ENCODE peak calls at places on chromosome 3, in six cellular contexts. One of them, this sample, is unnamed.

GRCh38 chr3:1971780-1972179 is 126.9 kb upstream of the CNTN4 start:
- DNase-seq in ACHN: no peak
- DNase-seq in AG08396: no peak
- DNase-seq in psoas muscle: no peak
- DNase-seq in neural crest cell: no peak
- DNase-seq in posterior cingulate gyrus: no peak
- DNase-seq in this sample: peak; percentile 5

GRCh38 chr3:37726445-37727000 is 135.2 kb upstream of the CTDSPL start:
- DNase-seq in ACHN: no peak
- DNase-seq in AG08396: no peak
- DNase-seq in psoas muscle: peak; percentile 34
- DNase-seq in neural crest cell: no peak
- DNase-seq in posterior cingulate gyrus: no peak
- DNase-seq in this sample: no peak

GRCh38 chr3:142106536-142106935 is 42.8 kb downstream of the TFDP2 start:
- DNase-seq in ACHN: no peak
- DNase-seq in AG08396: no peak
- DNase-seq in psoas muscle: no peak
- DNase-seq in neural crest cell: no peak
- DNase-seq in posterior cingulate gyrus: no peak
- DNase-seq in this sample: no peak

GRCh38 chr3:51355891-51356578 is 29.1 kb upstream of the MANF start:
- DNase-seq in ACHN: no peak
- DNase-seq in AG08396: no peak
- DNase-seq in psoas muscle: no peak
- DNase-seq in neural crest cell: no peak
- DNase-seq in posterior cingulate gyrus: no peak
- DNase-seq in this sample: no peak

GRCh38 chr3:100024520-100025303 is 89.6 kb downstream of the FILIP1L start:
- DNase-seq in ACHN: no peak
- DNase-seq in AG08396: no peak
- DNase-seq in psoas muscle: no peak
- DNase-seq in neural crest cell: no peak
- DNase-seq in posterior cingulate gyrus: no peak
- DNase-seq in this sample: no peak

GRCh38 chr3:64759811-64760210 is 72.0 kb upstream of the ADAMTS9 start:
- DNase-seq in ACHN: no peak
- DNase-seq in AG08396: no peak
- DNase-seq in psoas muscle: no peak
- DNase-seq in neural crest cell: no peak
- DNase-seq in posterior cingulate gyrus: no peak
- DNase-seq in this sample: no peak

GRCh38 chr3:184040010-184040409 is 8.5 kb downstream of the HTR3D start:
- DNase-seq in ACHN: peak; percentile 41
- DNase-seq in AG08396: peak; percentile 49
- DNase-seq in psoas muscle: no peak
- DNase-seq in neural crest cell: no peak
- DNase-seq in posterior cingulate gyrus: no peak
- DNase-seq in this sample: peak; percentile 69

GRCh38 chr3:42095540-42095939 is 4.4 kb downstream of the TRAK1 start:
- DNase-seq in ACHN: no peak
- DNase-seq in AG08396: no peak
- DNase-seq in psoas muscle: no peak
- DNase-seq in neural crest cell: no peak
- DNase-seq in posterior cingulate gyrus: no peak
- DNase-seq in this sample: no peak

GRCh38 chr3:134601539-134602439 is 49.0 kb downstream of the KY start:
- DNase-seq in ACHN: no peak
- DNase-seq in AG08396: peak; percentile 61
- DNase-seq in psoas muscle: no peak
- DNase-seq in neural crest cell: peak; percentile 72
- DNase-seq in posterior cingulate gyrus: peak; percentile 48
- DNase-seq in this sample: no peak

GRCh38 chr3:58679974-58680656 is 13.5 kb upstream of the FAM3D start:
- DNase-seq in ACHN: no peak
- DNase-seq in AG08396: no peak
- DNase-seq in psoas muscle: no peak
- DNase-seq in neural crest cell: no peak
- DNase-seq in posterior cingulate gyrus: no peak
- DNase-seq in this sample: no peak

GRCh38 chr3:12638105-12638504 is 25.8 kb downstream of the RAF1 start:
- DNase-seq in ACHN: no peak
- DNase-seq in AG08396: no peak
- DNase-seq in psoas muscle: no peak
- DNase-seq in neural crest cell: no peak
- DNase-seq in posterior cingulate gyrus: no peak
- DNase-seq in this sample: no peak

GRCh38 chr3:117903226-117903625 is 1131.4 kb downstream of the IGSF11 start:
- DNase-seq in ACHN: no peak
- DNase-seq in AG08396: peak; percentile 22
- DNase-seq in psoas muscle: no peak
- DNase-seq in neural crest cell: no peak
- DNase-seq in posterior cingulate gyrus: no peak
- DNase-seq in this sample: no peak

GRCh38 chr3:107315136-107315535 is 62.1 kb upstream of the CCDC54 start:
- DNase-seq in ACHN: no peak
- DNase-seq in AG08396: no peak
- DNase-seq in psoas muscle: no peak
- DNase-seq in neural crest cell: no peak
- DNase-seq in posterior cingulate gyrus: no peak
- DNase-seq in this sample: no peak

GRCh38 chr3:134342269-134342668 is 32.0 kb downstream of the AMOTL2 start:
- DNase-seq in ACHN: no peak
- DNase-seq in AG08396: no peak
- DNase-seq in psoas muscle: no peak
- DNase-seq in neural crest cell: no peak
- DNase-seq in posterior cingulate gyrus: no peak
- DNase-seq in this sample: no peak

GRCh38 chr3:18223591-18224338 is 201.4 kb downstream of the SATB1 start:
- DNase-seq in ACHN: no peak
- DNase-seq in AG08396: no peak
- DNase-seq in psoas muscle: no peak
- DNase-seq in neural crest cell: no peak
- DNase-seq in posterior cingulate gyrus: no peak
- DNase-seq in this sample: no peak

GRCh38 chr3:11370961-11371360 is 98.8 kb downstream of the ATG7 start:
- DNase-seq in ACHN: no peak
- DNase-seq in AG08396: no peak
- DNase-seq in psoas muscle: no peak
- DNase-seq in neural crest cell: no peak
- DNase-seq in posterior cingulate gyrus: no peak
- DNase-seq in this sample: no peak

GRCh38 chr3:11379238-11379823 is 107.1 kb downstream of the ATG7 start:
- DNase-seq in ACHN: peak; percentile 53
- DNase-seq in AG08396: peak; percentile 33
- DNase-seq in psoas muscle: no peak
- DNase-seq in neural crest cell: peak; percentile 19
- DNase-seq in posterior cingulate gyrus: no peak
- DNase-seq in this sample: peak; percentile 41

This sample was measured in HTR-8/SVneo.